ENCODE peak calls at places on chromosomes 4 and X, in nine cellular contexts. One of them, this sample, is unnamed.

GRCh38 chrX:81354954-81355353 is 153.1 kb downstream of the SH3BGRL start:
- DNase-seq in hepatocyte: no peak
- DNase-seq in heart right ventricle: no peak
- DNase-seq in suprapubic skin: no peak
- DNase-seq in fibroblast of lung: no peak
- DNase-seq in GM06990: no peak
- DNase-seq in Peyer's patch: no peak
- DNase-seq in ovary: no peak
- DNase-seq in cardiac fibroblast: no peak
- DNase-seq in this sample: no peak

GRCh38 chrX:8820910-8821527 is 19.8 kb upstream of the FAM9A start:
- DNase-seq in cardiac fibroblast: peak
- DNase-seq in heart right ventricle: no peak
- DNase-seq in ovary: no peak
- DNase-seq in hepatocyte: peak
- DNase-seq in GM06990: no peak
- DNase-seq in Peyer's patch: no peak
- DNase-seq in fibroblast of lung: peak
- DNase-seq in suprapubic skin: no peak
- DNase-seq in this sample: no peak

GRCh38 chr4:10006236-10006603 is 15.1 kb downstream of the SLC2A9 start:
- DNase-seq in hepatocyte: peak
- DNase-seq in cardiac fibroblast: peak
- DNase-seq in fibroblast of lung: peak
- DNase-seq in Peyer's patch: peak
- DNase-seq in ovary: no peak
- DNase-seq in GM06990: no peak
- DNase-seq in heart right ventricle: peak
- DNase-seq in suprapubic skin: no peak
- DNase-seq in this sample: peak

GRCh38 chr4:106366026-106366425 is 2.6 kb downstream of the GIMD1 start:
- DNase-seq in heart right ventricle: no peak
- DNase-seq in fibroblast of lung: peak
- DNase-seq in cardiac fibroblast: peak
- DNase-seq in hepatocyte: no peak
- DNase-seq in ovary: no peak
- DNase-seq in GM06990: no peak
- DNase-seq in suprapubic skin: no peak
- DNase-seq in Peyer's patch: no peak
- DNase-seq in this sample: peak

GRCh38 chr4:1081689-1082040 is 31.7 kb downstream of the RNF212 start:
- DNase-seq in Peyer's patch: peak
- DNase-seq in ovary: no peak
- DNase-seq in hepatocyte: no peak
- DNase-seq in cardiac fibroblast: peak
- DNase-seq in fibroblast of lung: peak
- DNase-seq in suprapubic skin: no peak
- DNase-seq in heart right ventricle: no peak
- DNase-seq in GM06990: no peak
- DNase-seq in this sample: peak

GRCh38 chr4:26613242-26613641 is 29.4 kb downstream of the TBC1D19 start:
- DNase-seq in cardiac fibroblast: peak
- DNase-seq in fibroblast of lung: peak
- DNase-seq in Peyer's patch: no peak
- DNase-seq in suprapubic skin: no peak
- DNase-seq in ovary: no peak
- DNase-seq in GM06990: no peak
- DNase-seq in heart right ventricle: no peak
- DNase-seq in hepatocyte: no peak
- DNase-seq in this sample: peak

GRCh38 chrX:149707147-149707901 is 4.5 kb upstream of the MAGEA11 start:
- DNase-seq in heart right ventricle: no peak
- DNase-seq in suprapubic skin: no peak
- DNase-seq in hepatocyte: no peak
- DNase-seq in GM06990: no peak
- DNase-seq in cardiac fibroblast: no peak
- DNase-seq in ovary: no peak
- DNase-seq in Peyer's patch: no peak
- DNase-seq in fibroblast of lung: no peak
- DNase-seq in this sample: no peak

GRCh38 chr4:119525005-119525749 is 103.4 kb downstream of the PDE5A start:
- DNase-seq in GM06990: no peak
- DNase-seq in hepatocyte: no peak
- DNase-seq in suprapubic skin: no peak
- DNase-seq in fibroblast of lung: peak
- DNase-seq in ovary: no peak
- DNase-seq in heart right ventricle: no peak
- DNase-seq in cardiac fibroblast: peak
- DNase-seq in Peyer's patch: no peak
- DNase-seq in this sample: peak

GRCh38 chrX:44961817-44962607 is 89.0 kb downstream of the KDM6A start:
- DNase-seq in GM06990: no peak
- DNase-seq in heart right ventricle: no peak
- DNase-seq in ovary: no peak
- DNase-seq in suprapubic skin: no peak
- DNase-seq in cardiac fibroblast: no peak
- DNase-seq in fibroblast of lung: no peak
- DNase-seq in hepatocyte: no peak
- DNase-seq in Peyer's patch: no peak
- DNase-seq in this sample: no peak

GRCh38 chr4:156816356-156816755 is 155.2 kb downstream of the PDGFC start:
- DNase-seq in ovary: no peak
- DNase-seq in GM06990: no peak
- DNase-seq in hepatocyte: no peak
- DNase-seq in cardiac fibroblast: no peak
- DNase-seq in suprapubic skin: no peak
- DNase-seq in heart right ventricle: no peak
- DNase-seq in Peyer's patch: no peak
- DNase-seq in fibroblast of lung: no peak
- DNase-seq in this sample: no peak

GRCh38 chr4:2175990-2176698 is 65.8 kb downstream of the HAUS3 start:
- DNase-seq in fibroblast of lung: no peak
- DNase-seq in cardiac fibroblast: no peak
- DNase-seq in GM06990: no peak
- DNase-seq in suprapubic skin: no peak
- DNase-seq in heart right ventricle: no peak
- DNase-seq in Peyer's patch: no peak
- DNase-seq in ovary: no peak
- DNase-seq in hepatocyte: no peak
- DNase-seq in this sample: no peak

GRCh38 chr4:2178986-2179385 is 62.9 kb downstream of the HAUS3 start:
- DNase-seq in suprapubic skin: no peak
- DNase-seq in fibroblast of lung: no peak
- DNase-seq in Peyer's patch: no peak
- DNase-seq in heart right ventricle: no peak
- DNase-seq in GM06990: no peak
- DNase-seq in hepatocyte: no peak
- DNase-seq in cardiac fibroblast: no peak
- DNase-seq in ovary: no peak
- DNase-seq in this sample: no peak

GRCh38 chr4:2179717-2180116 is 62.2 kb downstream of the HAUS3 start:
- DNase-seq in GM06990: no peak
- DNase-seq in heart right ventricle: no peak
- DNase-seq in fibroblast of lung: no peak
- DNase-seq in ovary: no peak
- DNase-seq in hepatocyte: no peak
- DNase-seq in Peyer's patch: no peak
- DNase-seq in cardiac fibroblast: no peak
- DNase-seq in suprapubic skin: no peak
- DNase-seq in this sample: no peak

GRCh38 chr4:2180410-2180809 is 61.5 kb downstream of the HAUS3 start:
- DNase-seq in heart right ventricle: no peak
- DNase-seq in cardiac fibroblast: peak
- DNase-seq in suprapubic skin: no peak
- DNase-seq in Peyer's patch: no peak
- DNase-seq in hepatocyte: no peak
- DNase-seq in ovary: no peak
- DNase-seq in fibroblast of lung: no peak
- DNase-seq in GM06990: no peak
- DNase-seq in this sample: no peak

GRCh38 chr4:2177443-2178093 is 64.4 kb downstream of the HAUS3 start:
- DNase-seq in hepatocyte: no peak
- DNase-seq in cardiac fibroblast: peak
- DNase-seq in GM06990: no peak
- DNase-seq in fibroblast of lung: no peak
- DNase-seq in Peyer's patch: no peak
- DNase-seq in ovary: no peak
- DNase-seq in heart right ventricle: no peak
- DNase-seq in suprapubic skin: no peak
- DNase-seq in this sample: no peak
- TF ChIP-seq CTCF in hepatocyte: no peak
- TF ChIP-seq CTCF in cardiac fibroblast: peak
- TF ChIP-seq CTCF in GM06990: no peak
- TF ChIP-seq CTCF in fibroblast of lung: no peak
- TF ChIP-seq CTCF in Peyer's patch: no peak
- TF ChIP-seq CTCF in ovary: no peak
- TF ChIP-seq CTCF in heart right ventricle: no peak
- TF ChIP-seq CTCF in suprapubic skin: no peak
- TF ChIP-seq CTCF in this sample: no peak

GRCh38 chr4:187562345-187562744 is 433.2 kb upstream of the ZFP42 start:
- DNase-seq in ovary: no peak
- DNase-seq in Peyer's patch: no peak
- DNase-seq in GM06990: no peak
- DNase-seq in fibroblast of lung: no peak
- DNase-seq in hepatocyte: no peak
- DNase-seq in heart right ventricle: no peak
- DNase-seq in suprapubic skin: no peak
- DNase-seq in cardiac fibroblast: no peak
- DNase-seq in this sample: no peak
- H3K4me3 ChIP-seq in ovary: no peak
- H3K4me3 ChIP-seq in Peyer's patch: no peak
- H3K4me3 ChIP-seq in GM06990: no peak
- H3K4me3 ChIP-seq in fibroblast of lung: no peak
- H3K4me3 ChIP-seq in hepatocyte: no peak
- H3K4me3 ChIP-seq in heart right ventricle: no peak
- H3K4me3 ChIP-seq in suprapubic skin: no peak
- H3K4me3 ChIP-seq in cardiac fibroblast: no peak
- H3K4me3 ChIP-seq in this sample: no peak

DNA sequence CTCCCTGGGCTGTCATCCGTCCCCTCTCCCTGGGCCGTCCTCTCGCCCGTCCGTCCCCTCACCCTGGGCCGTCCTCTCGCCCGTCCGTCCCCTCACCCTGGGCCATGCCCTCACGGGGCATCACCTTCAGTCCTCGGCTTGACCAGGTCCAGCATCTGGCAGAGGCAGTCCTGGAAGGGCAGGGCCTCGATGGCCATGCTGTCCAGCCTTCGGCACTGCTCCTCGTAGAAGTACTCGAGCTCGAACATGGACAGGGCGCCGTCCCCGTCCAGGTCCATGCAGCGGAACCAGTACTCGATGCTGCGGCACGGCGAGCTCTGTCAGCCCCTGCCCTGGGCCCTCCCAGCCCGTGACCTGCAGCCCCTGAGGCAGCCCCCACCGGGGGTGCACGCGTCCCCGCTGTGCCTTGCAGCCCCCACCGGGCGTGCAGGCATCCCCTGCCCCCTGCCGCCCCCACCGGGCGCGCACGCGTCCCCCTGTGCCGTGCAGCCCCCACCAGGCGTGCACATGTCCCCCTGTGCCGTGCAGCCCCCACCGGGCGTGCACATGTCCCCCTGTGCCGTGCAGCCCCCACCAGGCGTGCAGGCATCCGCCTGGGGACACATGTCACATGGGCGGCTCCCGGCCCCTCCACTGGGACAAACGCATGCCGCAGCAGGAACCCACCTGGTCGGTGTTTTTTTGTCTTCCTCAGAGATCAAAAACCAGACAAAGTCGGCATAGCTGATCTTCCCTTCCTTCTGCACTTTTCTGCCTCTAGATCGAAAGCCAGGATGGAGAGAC is 22.2 kb upstream of the GTPBP6 start:
- DNase-seq in fibroblast of lung: no peak
- DNase-seq in suprapubic skin: peak
- DNase-seq in Peyer's patch: no peak
- DNase-seq in cardiac fibroblast: no peak
- DNase-seq in ovary: no peak
- DNase-seq in GM06990: no peak
- DNase-seq in hepatocyte: no peak
- DNase-seq in heart right ventricle: no peak
- DNase-seq in this sample: no peak
- TF ChIP-seq CTCF in fibroblast of lung: no peak
- TF ChIP-seq CTCF in suprapubic skin: no peak
- TF ChIP-seq CTCF in Peyer's patch: no peak
- TF ChIP-seq CTCF in cardiac fibroblast: no peak
- TF ChIP-seq CTCF in ovary: no peak
- TF ChIP-seq CTCF in GM06990: no peak
- TF ChIP-seq CTCF in hepatocyte: no peak
- TF ChIP-seq CTCF in heart right ventricle: no peak
- TF ChIP-seq CTCF in this sample: no peak

DNA sequence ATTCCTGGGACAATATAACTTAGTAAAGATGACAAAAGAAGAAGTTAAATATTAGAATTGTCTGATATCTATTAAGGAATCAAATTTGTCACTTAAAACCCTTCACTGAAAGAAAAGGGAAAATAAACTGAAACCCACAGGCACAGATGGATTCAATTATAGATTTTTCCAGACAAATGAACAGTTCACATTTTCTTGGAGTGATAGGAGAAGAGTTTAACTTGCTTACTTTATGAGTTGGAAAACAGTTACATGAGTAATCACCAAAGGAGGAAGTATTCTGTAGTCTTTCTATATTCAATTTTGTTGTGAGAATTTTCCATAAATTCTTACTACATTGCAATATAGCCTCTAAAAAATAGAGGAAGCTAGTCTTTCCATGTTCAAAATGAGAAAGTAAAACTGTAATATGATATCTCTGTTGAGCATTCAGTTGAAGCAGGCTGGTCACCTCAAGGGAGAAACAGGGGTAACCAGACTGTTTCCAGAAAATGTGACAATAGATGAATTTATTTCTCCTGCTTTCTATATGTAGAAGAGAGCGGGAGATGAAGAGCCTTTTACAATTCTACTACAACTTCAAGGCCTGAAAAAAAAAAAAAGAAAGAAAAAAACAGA is 330.3 kb upstream of the EPHA5 start:
- DNase-seq in suprapubic skin: no peak
- DNase-seq in Peyer's patch: no peak
- DNase-seq in ovary: no peak
- DNase-seq in hepatocyte: no peak
- DNase-seq in fibroblast of lung: no peak
- DNase-seq in cardiac fibroblast: no peak
- DNase-seq in heart right ventricle: no peak
- DNase-seq in GM06990: no peak
- DNase-seq in this sample: peak
- H3K4me3 ChIP-seq in suprapubic skin: no peak
- H3K4me3 ChIP-seq in Peyer's patch: no peak
- H3K4me3 ChIP-seq in ovary: no peak
- H3K4me3 ChIP-seq in hepatocyte: no peak
- H3K4me3 ChIP-seq in fibroblast of lung: no peak
- H3K4me3 ChIP-seq in cardiac fibroblast: no peak
- H3K4me3 ChIP-seq in heart right ventricle: no peak
- H3K4me3 ChIP-seq in GM06990: no peak
- H3K4me3 ChIP-seq in this sample: no peak

GRCh38 chrX:83771664-83772063 is 89.3 kb upstream of the CYLC1 start:
- DNase-seq in Peyer's patch: no peak
- DNase-seq in heart right ventricle: no peak
- DNase-seq in GM06990: no peak
- DNase-seq in suprapubic skin: no peak
- DNase-seq in ovary: no peak
- DNase-seq in fibroblast of lung: no peak
- DNase-seq in hepatocyte: no peak
- DNase-seq in cardiac fibroblast: no peak
- DNase-seq in this sample: no peak
- TF ChIP-seq CTCF in Peyer's patch: no peak
- TF ChIP-seq CTCF in heart right ventricle: no peak
- TF ChIP-seq CTCF in GM06990: no peak
- TF ChIP-seq CTCF in suprapubic skin: no peak
- TF ChIP-seq CTCF in ovary: no peak
- TF ChIP-seq CTCF in fibroblast of lung: no peak
- TF ChIP-seq CTCF in hepatocyte: no peak
- TF ChIP-seq CTCF in cardiac fibroblast: no peak
- TF ChIP-seq CTCF in this sample: no peak

GRCh38 chrX:40471965-40472648 is 108.7 kb upstream of the ATP6AP2 start:
- DNase-seq in cardiac fibroblast: peak
- DNase-seq in GM06990: no peak
- DNase-seq in fibroblast of lung: peak
- DNase-seq in ovary: peak
- DNase-seq in hepatocyte: peak
- DNase-seq in suprapubic skin: no peak
- DNase-seq in Peyer's patch: peak
- DNase-seq in heart right ventricle: peak
- DNase-seq in this sample: peak
- H3K4me3 ChIP-seq in cardiac fibroblast: no peak
- H3K4me3 ChIP-seq in GM06990: no peak
- H3K4me3 ChIP-seq in fibroblast of lung: no peak
- H3K4me3 ChIP-seq in ovary: no peak
- H3K4me3 ChIP-seq in hepatocyte: no peak
- H3K4me3 ChIP-seq in suprapubic skin: no peak
- H3K4me3 ChIP-seq in Peyer's patch: no peak
- H3K4me3 ChIP-seq in heart right ventricle: no peak
- H3K4me3 ChIP-seq in this sample: no peak

This sample was measured in fibroblast of the aortic adventitia.